ENCODE peak calls at places on chromosome 13, in six cellular contexts. Y is GM12891, D is HepG2, W is H1, L is K562, M is GM12878. A is an unnamed sample.
A peak's percentile ranks its signal among the peaks of the same experiment; 100 is the strongest.

GRCh38 chr13:111610879-111611278 is 290.4 kb downstream of the TEX29 start:
- DNase-seq in Y (no peak), D (no peak), W (no peak), L (no peak), M (no peak), A (no peak)

GRCh38 chr13:114015111-114015551 is 41.3 kb upstream of the C13orf46 start:
- DNase-seq in Y (no peak), D (no peak), W (no peak), L (no peak), M (no peak), A (no peak)

GRCh38 chr13:34208326-34208725 is 390.4 kb downstream of the RFC3 start:
- DNase-seq in Y (no peak), D (no peak), W (no peak), L (no peak), M (no peak), A (no peak)

GRCh38 chr13:33678906-33679657 is 138.9 kb upstream of the RFC3 start:
- DNase-seq in Y (peak; percentile 57), D (peak; percentile 97), W (no peak), L (peak; percentile 38), M (peak; percentile 98), A (peak; percentile 58)

GRCh38 chr13:75511226-75511625 is 26.4 kb downstream of the COMMD6 start:
- DNase-seq in Y (no peak), D (no peak), W (no peak), L (no peak), M (no peak), A (no peak)

GRCh38 chr13:26562538-26562890 is 5.0 kb downstream of the WASF3 start:
- DNase-seq in Y (no peak), D (no peak), W (no peak), L (no peak), M (no peak), A (no peak)

GRCh38 chr13:98549728-98550317 is 27.1 kb downstream of the STK24 start:
- DNase-seq in Y (no peak), D (no peak), W (no peak), L (no peak), M (no peak), A (no peak)

GRCh38 chr13:99658266-99658991 is 157.2 kb downstream of the TM9SF2 start:
- DNase-seq in Y (no peak), D (no peak), W (no peak), L (peak; percentile 5), M (no peak), A (no peak)

GRCh38 chr13:83515267-83515666 is 367.0 kb downstream of the SLITRK1 start:
- DNase-seq in Y (no peak), D (no peak), W (no peak), L (no peak), M (no peak), A (no peak)

GRCh38 chr13:96492758-96493157 is 402.9 kb downstream of the HS6ST3 start:
- DNase-seq in Y (no peak), D (no peak), W (no peak), L (no peak), M (no peak), A (no peak)

GRCh38 chr13:48210178-48210577 is 22.8 kb upstream of the ITM2B start:
- DNase-seq in Y (no peak), D (no peak), W (no peak), L (no peak), M (no peak), A (no peak)

GRCh38 chr13:36143768-36144167 is 12.6 kb upstream of the DCLK1 start:
- DNase-seq in Y (no peak), D (no peak), W (no peak), L (no peak), M (no peak), A (no peak)

GRCh38 chr13:106446011-106446410 is 89.5 kb downstream of the EFNB2 start:
- DNase-seq in Y (no peak), D (no peak), W (no peak), L (no peak), M (no peak), A (no peak)

GRCh38 chr13:23918208-23918607 is 20.9 kb upstream of the C1QTNF9B start:
- DNase-seq in Y (no peak), D (no peak), W (no peak), L (no peak), M (no peak), A (no peak)

GRCh38 chr13:73162912-73163911 is 104.4 kb downstream of the KLF5 start:
- DNase-seq in Y (no peak), D (peak; percentile 12), W (no peak), L (no peak), M (no peak), A (no peak)

GRCh38 chr13:23505007-23505406 is 65.2 kb upstream of the TNFRSF19 start:
- DNase-seq in Y (no peak), D (no peak), W (no peak), L (no peak), M (no peak), A (no peak)

GRCh38 chr13:105702441-105702840 is 833.0 kb downstream of the EFNB2 start:
- DNase-seq in Y (no peak), D (no peak), W (no peak), L (no peak), M (no peak), A (no peak)

GRCh38 chr13:102141625-102142472 is 260.0 kb downstream of the FGF14 start:
- DNase-seq in Y (no peak), D (peak; percentile 4), W (no peak), L (peak; percentile 1), M (no peak), A (no peak)

GRCh38 chr13:26719356-26719945 is 41.1 kb downstream of the GPR12 start:
- DNase-seq in Y (no peak), D (no peak), W (no peak), L (peak; percentile 2), M (no peak), A (no peak)

GRCh38 chr13:33233547-33233946 is 52.0 kb downstream of the STARD13 start:
- DNase-seq in Y (no peak), D (no peak), W (no peak), L (no peak), M (no peak), A (no peak)

GRCh38 chr13:114313061-114313860 is 1.0 kb upstream of the CHAMP1 start:
- DNase-seq in Y (no peak), D (no peak), W (no peak), L (peak; percentile 47), M (peak; percentile 63), A (no peak)

GRCh38 chr13:25607096-25607495 is 235.3 kb downstream of the ATP8A2 start:
- DNase-seq in Y (no peak), D (no peak), W (no peak), L (no peak), M (no peak), A (no peak)

GRCh38 chr13:97058417-97058816 is 64.1 kb upstream of the OXGR1 start:
- DNase-seq in Y (no peak), D (no peak), W (no peak), L (no peak), M (no peak), A (no peak)

GRCh38 chr13:90485441-90485840 is 862.0 kb upstream of the MIR17HG start:
- DNase-seq in Y (no peak), D (no peak), W (no peak), L (no peak), M (no peak), A (no peak)

GRCh38 chr13:103557878-103558277 is 491.7 kb upstream of the SLC10A2 start:
- DNase-seq in Y (no peak), D (no peak), W (no peak), L (no peak), M (no peak), A (no peak)

GRCh38 chr13:88183440-88183839 is 512.3 kb downstream of the SLITRK5 start:
- DNase-seq in Y (no peak), D (no peak), W (no peak), L (no peak), M (no peak), A (no peak)

GRCh38 chr13:37187110-37187509 is 81.6 kb upstream of the CSNK1A1L start:
- DNase-seq in Y (no peak), D (no peak), W (no peak), L (no peak), M (no peak), A (no peak)

GRCh38 chr13:69737129-69737935 is 370.3 kb upstream of the ATXN8OS start:
- DNase-seq in Y (no peak), D (no peak), W (no peak), L (no peak), M (no peak), A (no peak)

GRCh38 chr13:89239361-89240127 is 1568.4 kb downstream of the SLITRK5 start:
- DNase-seq in Y (no peak), D (no peak), W (no peak), L (no peak), M (no peak), A (no peak)

GRCh38 chr13:44191504-44192171 is 182.0 kb upstream of the SERP2 start:
- DNase-seq in Y (no peak), D (peak; percentile 64), W (no peak), L (peak; percentile 53), M (no peak), A (no peak)
- TF ChIP-seq POLR2AphosphoS5 in Y (no peak), D (no peak), W (no peak), L (no peak), M (no peak), A (no peak)

GRCh38 chr13:51995677-51996551 is 15.3 kb downstream of the ATP7B start:
- DNase-seq in Y (no peak), D (no peak), W (no peak), L (peak; percentile 51), M (no peak), A (no peak)
- TF ChIP-seq POLR2A in Y (no peak), D (no peak), W (no peak), L (no peak), M (no peak), A (no peak)

DNA sequence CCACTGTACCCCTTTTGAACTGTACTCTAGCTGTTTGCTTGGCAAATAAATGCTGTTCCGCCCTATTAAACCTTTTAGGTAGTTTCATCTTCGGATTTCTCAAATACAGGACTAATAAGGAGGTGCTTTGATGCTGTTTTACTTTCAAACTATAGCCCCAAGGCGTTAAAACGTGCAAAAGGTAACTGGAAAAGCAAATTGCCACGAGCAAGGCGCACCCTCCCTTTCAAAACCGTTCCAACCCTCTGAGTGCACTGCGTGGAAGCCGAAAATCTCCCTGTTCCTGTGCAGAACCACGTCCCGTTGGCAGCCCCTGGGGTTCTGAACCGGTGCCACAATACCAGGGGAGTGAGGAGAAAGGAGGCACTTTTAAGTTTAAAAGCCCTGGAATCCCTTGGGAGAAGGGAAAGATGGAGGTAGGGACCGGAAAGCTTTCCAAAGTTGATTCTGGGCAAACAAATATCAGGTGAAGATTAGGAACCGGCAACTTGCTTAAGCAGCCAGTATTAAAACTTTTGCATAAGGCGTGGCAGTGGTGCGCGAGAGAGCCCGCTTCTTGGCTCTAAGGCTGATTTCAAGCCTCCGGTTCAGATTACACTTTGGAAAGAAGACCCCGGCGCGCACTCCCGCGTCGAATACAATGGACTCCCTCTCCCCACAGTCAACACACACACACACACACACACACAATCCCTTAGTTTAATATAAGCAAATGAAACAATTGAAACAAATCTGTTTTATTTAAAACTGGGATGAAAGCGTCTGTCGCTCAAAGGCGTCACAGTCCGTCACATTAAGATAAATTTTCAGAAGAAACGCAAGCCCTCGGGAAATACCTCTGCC is 9.5 kb downstream of the POU4F1 start:
- DNase-seq in Y (no peak), D (no peak), W (no peak), L (no peak), M (no peak), A (no peak)
- TF ChIP-seq TAF1 in Y (no peak), D (no peak), W (no peak), L (no peak), M (no peak), A (no peak)

DNA sequence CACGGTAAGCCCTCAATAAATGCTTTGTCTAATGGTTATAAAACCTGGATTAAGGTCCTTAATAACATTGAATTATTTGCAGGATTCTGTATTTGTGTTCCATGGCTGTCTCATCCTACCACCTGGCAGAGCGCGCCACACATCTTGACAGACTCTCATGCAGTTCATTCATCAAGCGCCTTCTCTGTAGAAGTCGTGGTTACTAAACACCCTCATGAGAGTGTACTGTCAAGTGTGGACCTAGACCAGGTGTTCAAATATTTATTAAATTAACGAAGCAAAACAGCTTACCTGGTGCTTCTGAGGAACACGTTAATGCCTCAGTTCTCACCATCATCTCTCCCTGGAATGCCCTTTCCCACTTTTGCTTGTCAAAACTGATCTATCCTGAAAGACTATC is 13.1 kb upstream of the FBXL3 start:
- DNase-seq in Y (no peak), D (no peak), W (no peak), L (no peak), M (no peak), A (no peak)
- TF ChIP-seq POLR2AphosphoS5 in Y (no peak), D (no peak), W (no peak), L (no peak), M (no peak), A (no peak)